ENCODE peak calls at places on chromosome 3, in seven cellular contexts. C, F, K, A, U, I and Q are unnamed samples.

GRCh38 chr3:173090492-173090891 is 50.5 kb downstream of the SPATA16 start:
- DNase-seq in C (no peak), F (no peak), K (no peak), A (no peak), U (no peak), I (no peak), Q (no peak)

GRCh38 chr3:120013481-120013880 is 80.8 kb downstream of the GSK3B start:
- DNase-seq in C (no peak), F (no peak), K (peak; percentile 52), A (no peak), U (no peak), I (no peak), Q (no peak)

GRCh38 chr3:137815251-137815650 is 51.1 kb downstream of the SOX14 start:
- DNase-seq in C (no peak), F (no peak), K (no peak), A (no peak), U (no peak), I (no peak), Q (no peak)

GRCh38 chr3:134985841-134986520 is 190.9 kb downstream of the EPHB1 start:
- DNase-seq in C (no peak), F (peak; percentile 1), K (no peak), A (no peak), U (no peak), I (no peak), Q (no peak)

GRCh38 chr3:136545664-136546266 is 206.4 kb downstream of the STAG1 start:
- DNase-seq in C (peak; percentile 56), F (no peak), K (peak; percentile 49), A (no peak), U (no peak), I (no peak), Q (no peak)

GRCh38 chr3:82978368-82978767 is 1216.9 kb upstream of the GBE1 start:
- DNase-seq in C (no peak), F (no peak), K (no peak), A (no peak), U (no peak), I (no peak), Q (no peak)

GRCh38 chr3:124625084-124625483 is 105.2 kb upstream of the UMPS start:
- DNase-seq in C (no peak), F (no peak), K (no peak), A (no peak), U (no peak), I (no peak), Q (no peak)

GRCh38 chr3:146655333-146655996 is 50.3 kb upstream of the PLSCR5 start:
- DNase-seq in C (no peak), F (no peak), K (no peak), A (no peak), U (no peak), I (no peak), Q (no peak)

GRCh38 chr3:32245200-32245599 is 6.7 kb downstream of the CMTM8 start:
- DNase-seq in C (no peak), F (no peak), K (no peak), A (no peak), U (no peak), I (no peak), Q (no peak)

DNA sequence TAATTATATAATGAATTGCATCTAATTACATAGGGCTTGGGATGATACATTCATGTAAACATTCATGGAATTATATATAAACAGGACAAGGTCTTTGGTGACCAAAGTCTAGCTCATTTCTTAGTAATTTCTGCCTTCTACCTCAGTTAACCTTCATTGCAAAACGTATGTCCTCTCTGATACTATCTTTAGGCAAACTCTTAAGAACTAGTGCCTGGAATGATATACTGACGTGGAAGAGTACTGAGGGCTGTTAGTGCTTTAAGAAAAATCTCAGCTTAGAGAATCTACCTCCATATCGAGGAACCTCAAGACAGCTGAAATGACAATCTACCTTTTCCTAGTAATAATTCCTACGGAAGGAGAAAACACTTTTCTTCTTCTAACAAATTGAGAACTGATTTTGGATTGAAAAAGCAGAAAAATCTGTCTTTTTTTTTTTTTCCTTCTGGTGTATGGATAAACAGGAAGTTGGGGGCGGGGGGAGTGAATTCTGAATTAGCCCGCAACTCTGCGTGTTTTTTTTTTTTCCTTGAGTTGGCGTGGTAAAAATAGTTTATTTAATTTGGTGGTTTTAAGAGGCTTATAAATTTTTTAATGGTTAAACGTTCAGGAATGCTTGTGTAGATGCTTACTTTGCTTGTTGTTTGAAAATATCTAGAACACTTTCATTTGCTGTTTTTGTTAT is 43.2 kb downstream of the RARB start:
- DNase-seq in C (peak; percentile 78), F (no peak), K (peak; percentile 86), A (no peak), U (peak; percentile 23), I (no peak), Q (no peak)
- H3K4me3 ChIP-seq in C (no peak overlapping the region), F (no peak overlapping the region), K (peak overlapping the region; percentile 36), A (no peak overlapping the region), U (no peak overlapping the region), I (no peak overlapping the region), Q (no peak overlapping the region)

GRCh38 chr3:187798531-187799520 is 53.6 kb upstream of the BCL6 start:
- DNase-seq in C (no peak), F (no peak), K (no peak), A (no peak), U (no peak), I (no peak), Q (no peak)
- H3K4me3 ChIP-seq in C (no peak overlapping the region), F (no peak overlapping the region), K (no peak overlapping the region), A (no peak overlapping the region), U (no peak overlapping the region), I (no peak overlapping the region), Q (no peak overlapping the region)

GRCh38 chr3:38713121-38713520 is 63.6 kb upstream of the SCN5A start:
- DNase-seq in C (no peak), F (no peak), K (no peak), A (no peak), U (no peak), I (no peak), Q (no peak)

GRCh38 chr3:38711321-38711720 is 61.8 kb upstream of the SCN5A start:
- DNase-seq in C (no peak), F (no peak), K (no peak), A (no peak), U (no peak), I (no peak), Q (no peak)

GRCh38 chr3:38706961-38707360 is 57.5 kb upstream of the SCN5A start:
- DNase-seq in C (no peak), F (no peak), K (no peak), A (no peak), U (no peak), I (no peak), Q (no peak)

GRCh38 chr3:38702231-38702630 is 52.7 kb upstream of the SCN5A start:
- DNase-seq in C (no peak), F (no peak), K (no peak), A (no peak), U (no peak), I (no peak), Q (no peak)

DNA sequence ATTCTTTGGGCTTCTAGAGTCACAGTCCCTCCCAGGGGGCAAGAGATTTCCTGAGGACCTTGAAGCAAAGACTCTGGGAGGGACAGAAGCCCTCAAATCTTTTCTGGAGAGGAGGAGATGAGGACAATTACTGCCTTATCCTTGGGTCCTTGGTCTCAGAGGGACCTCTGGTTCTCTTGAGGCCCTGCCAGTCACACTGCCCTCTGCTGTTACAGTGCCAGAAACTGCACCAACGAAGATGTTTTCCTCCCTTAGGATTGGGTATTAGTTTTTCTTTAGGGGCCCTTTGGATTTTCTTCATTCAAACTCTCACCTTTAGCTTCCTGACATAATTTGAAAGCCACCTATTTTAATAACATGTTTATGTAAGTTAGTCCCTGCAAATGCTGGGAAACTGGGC is 58.2 kb upstream of the SCN5A start:
- DNase-seq in C (no peak), F (no peak), K (no peak), A (no peak), U (peak; percentile 4), I (peak; percentile 18), Q (peak; percentile 68)
- H3K4me3 ChIP-seq in C (no peak overlapping the region), F (no peak overlapping the region), K (no peak overlapping the region), A (no peak overlapping the region), U (no peak overlapping the region), I (no peak overlapping the region), Q (no peak overlapping the region)

GRCh38 chr3:64216706-64217105 is 8.6 kb downstream of the PRICKLE2 start:
- DNase-seq in C (peak; percentile 37), F (no peak), K (peak; percentile 58), A (no peak), U (no peak), I (no peak), Q (no peak)
- H3K4me3 ChIP-seq in C (no peak overlapping the region), F (no peak overlapping the region), K (no peak overlapping the region), A (no peak overlapping the region), U (no peak overlapping the region), I (no peak overlapping the region), Q (no peak overlapping the region)

DNA sequence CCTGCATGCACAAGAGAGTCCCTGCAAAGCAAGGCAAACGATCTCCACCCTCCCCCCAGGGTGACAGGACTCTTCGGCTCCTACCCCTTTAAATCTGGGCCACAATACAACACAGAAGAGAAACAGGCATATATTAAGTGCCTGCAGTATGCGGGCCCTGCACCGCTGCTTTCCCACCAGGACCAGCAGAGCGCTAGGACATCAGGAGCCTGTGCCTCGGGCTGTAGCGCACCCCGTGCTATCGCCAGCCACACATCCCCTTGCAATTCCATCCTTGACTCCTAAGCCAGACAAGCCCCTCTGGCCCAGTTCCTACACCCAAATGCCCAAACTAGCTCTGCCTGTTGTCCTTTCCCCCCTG is 4.1 kb downstream of the GALNT15 start:
- DNase-seq in C (no peak), F (no peak), K (no peak), A (no peak), U (no peak), I (no peak), Q (no peak)
- H3K4me3 ChIP-seq in C (no peak overlapping the region), F (no peak overlapping the region), K (no peak overlapping the region), A (peak overlapping the region; percentile 23), U (no peak overlapping the region), I (no peak overlapping the region), Q (no peak overlapping the region)